ENCODE peak calls at places on chromosomes 2 and 18, in ten cellular contexts. B is psoas muscle, R is HCT116, I is foreskin fibroblast, N is uterus, D is Peyer's patch, L is transverse colon, G is OCI-LY7, A is AG04450, C is GM12865. O is an unnamed sample.
A peak's percentile ranks its signal among the peaks of the same experiment; 100 is the strongest.

GRCh38 chr2:120661551-120661950 is 74.1 kb upstream of the GLI2 start:
- DNase-seq in B (peak; percentile 61), R (no peak), I (peak; percentile 29), N (no peak), D (no peak), L (no peak), G (no peak), A (no peak), C (no peak), O (no peak)

GRCh38 chr2:165572155-165572554 is 102.7 kb downstream of the CSRNP3 start:
- DNase-seq in B (no peak), R (no peak), I (no peak), N (no peak), D (no peak), L (no peak), G (peak; percentile 58), A (no peak), C (no peak), O (no peak)

GRCh38 chr18:57429607-57430165 is 5.5 kb upstream of the ONECUT2 start:
- DNase-seq in B (no peak), R (no peak), I (no peak), N (no peak), D (no peak), L (no peak), G (no peak), A (no peak), C (peak; percentile 52), O (no peak)

GRCh38 chr2:25294573-25295462 is 46.9 kb downstream of the DNMT3A start:
- DNase-seq in B (peak; percentile 80), R (peak; percentile 12), I (no peak), N (peak; percentile 71), D (peak; percentile 94), L (peak; percentile 80), G (peak; percentile 88), A (no peak), C (peak; percentile 90), O (peak; percentile 39)

GRCh38 chr18:35517715-35518114 is 20.0 kb upstream of the INO80C start:
- DNase-seq in B (no peak), R (no peak), I (no peak), N (no peak), D (no peak), L (no peak), G (no peak), A (no peak), C (no peak), O (no peak)

GRCh38 chr2:147628971-147629421 is 215.8 kb upstream of the ACVR2A start:
- DNase-seq in B (no peak), R (no peak), I (no peak), N (no peak), D (no peak), L (no peak), G (no peak), A (no peak), C (peak; percentile 59), O (no peak)

GRCh38 chr18:22551536-22552151 is 133.9 kb upstream of the CTAGE1 start:
- DNase-seq in B (no peak), R (peak; percentile 27), I (peak; percentile 71), N (no peak), D (no peak), L (no peak), G (no peak), A (peak; percentile 54), C (no peak), O (peak; percentile 86)

GRCh38 chr2:95323347-95324155 is 26.4 kb downstream of the KCNIP3 start:
- DNase-seq in B (no peak), R (peak; percentile 55), I (no peak), N (no peak), D (peak; percentile 57), L (peak; percentile 44), G (peak; percentile 15), A (no peak), C (peak; percentile 19), O (no peak)

GRCh38 chr2:150339951-150340350 is 147.5 kb downstream of the RND3 start:
- DNase-seq in B (no peak), R (no peak), I (no peak), N (no peak), D (no peak), L (no peak), G (no peak), A (no peak), C (no peak), O (no peak)

GRCh38 chr18:32724071-32724696 is 48.6 kb downstream of the KLHL14 start:
- DNase-seq in B (no peak), R (no peak), I (no peak), N (no peak), D (no peak), L (no peak), G (no peak), A (no peak), C (no peak), O (no peak)

GRCh38 chr2:219783551-219783950 is 156.1 kb downstream of the SLC4A3 start:
- DNase-seq in B (no peak), R (no peak), I (no peak), N (no peak), D (no peak), L (no peak), G (no peak), A (no peak), C (no peak), O (no peak)

GRCh38 chr2:216636570-216637450 is 3.6 kb downstream of the IGFBP2 start:
- DNase-seq in B (no peak), R (peak; percentile 64), I (peak; percentile 54), N (peak; percentile 65), D (peak; percentile 83), L (peak; percentile 90), G (no peak), A (no peak), C (no peak), O (no peak)

GRCh38 chr2:134957477-134957876 is 38.9 kb downstream of the CCNT2 start:
- DNase-seq in B (no peak), R (no peak), I (no peak), N (no peak), D (no peak), L (no peak), G (no peak), A (no peak), C (no peak), O (no peak)

GRCh38 chr18:61957801-61958516 is 65.2 kb upstream of the RNF152 start:
- DNase-seq in B (no peak), R (no peak), I (peak; percentile 29), N (no peak), D (no peak), L (no peak), G (no peak), A (no peak), C (no peak), O (peak; percentile 44)

GRCh38 chr2:203849010-203849409 is 18.6 kb upstream of the CTLA4 start:
- DNase-seq in B (no peak), R (no peak), I (no peak), N (no peak), D (no peak), L (no peak), G (no peak), A (no peak), C (no peak), O (no peak)

GRCh38 chr18:48679236-48679635 is 140.4 kb downstream of the CTIF start:
- DNase-seq in B (no peak), R (no peak), I (no peak), N (no peak), D (no peak), L (no peak), G (no peak), A (no peak), C (no peak), O (peak; percentile 31)

GRCh38 chr2:67829470-67829869 is 233.3 kb downstream of the C1D start:
- DNase-seq in B (no peak), R (no peak), I (no peak), N (no peak), D (no peak), L (no peak), G (no peak), A (no peak), C (no peak), O (no peak)
- H3K4me3 ChIP-seq in B (no peak overlapping the region), R (no peak overlapping the region), I (no peak overlapping the region), N (no peak overlapping the region), D (no peak overlapping the region), L (no peak overlapping the region), G (no peak overlapping the region), A (no peak overlapping the region), C (no peak overlapping the region), O (no peak overlapping the region)

GRCh38 chr2:63425079-63425416 is 163.2 kb downstream of the WDPCP start:
- DNase-seq in B (no peak), R (no peak), I (no peak), N (no peak), D (no peak), L (no peak), G (no peak), A (no peak), C (no peak), O (no peak)

GRCh38 chr2:63425606-63426005 is 162.7 kb downstream of the WDPCP start:
- DNase-seq in B (no peak), R (no peak), I (no peak), N (no peak), D (no peak), L (no peak), G (no peak), A (no peak), C (no peak), O (peak; percentile 64)

DNA sequence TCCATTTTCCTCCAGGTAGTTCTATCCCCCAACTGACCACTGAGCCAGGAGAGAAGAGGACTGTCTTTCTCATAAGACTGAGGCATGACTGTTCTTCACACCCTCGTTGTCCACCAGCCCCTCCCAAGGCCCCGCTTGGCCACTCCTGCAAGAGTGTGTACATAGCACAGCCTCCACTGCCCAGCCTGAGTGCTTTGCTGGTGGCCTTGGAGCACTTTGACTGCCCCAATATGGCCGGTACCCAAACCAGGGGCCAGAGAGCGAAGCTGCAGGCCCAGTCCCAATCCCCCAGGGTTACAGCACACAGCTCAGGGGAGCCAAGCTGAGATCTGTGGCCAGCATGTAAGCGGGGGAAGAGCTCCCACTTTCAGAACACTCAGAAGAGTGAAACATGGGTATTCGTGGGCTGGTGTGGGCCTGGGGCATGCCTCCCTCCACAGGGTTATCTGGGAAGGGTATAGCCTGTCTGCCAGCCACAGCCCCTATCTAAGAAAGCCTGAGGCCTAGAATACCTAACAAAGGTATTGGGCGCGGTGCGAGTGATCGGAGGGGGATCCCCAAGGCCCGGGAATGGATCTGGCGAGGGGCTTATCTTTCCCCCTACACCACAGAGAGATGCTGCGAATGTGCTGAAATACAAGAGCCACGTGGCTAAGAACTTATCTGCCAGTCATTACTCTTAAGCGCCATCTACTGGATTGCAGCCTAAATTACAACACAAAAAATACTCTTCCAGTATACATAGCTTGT is 163.8 kb downstream of the WDPCP start:
- DNase-seq in B (no peak), R (peak; percentile 56), I (peak; percentile 24), N (no peak), D (no peak), L (no peak), G (peak; percentile 72), A (no peak), C (peak; percentile 86), O (peak; percentile 60)
- TF ChIP-seq CTCF in B (peak; percentile 39), R (peak; percentile 72), I (peak; percentile 51), N (no peak), D (no peak), L (no peak), G (peak; percentile 91), A (peak; percentile 49), C (peak; percentile 72), O (peak; percentile 60)

GRCh38 chr18:59268722-59269562 is 4.3 kb downstream of the RAX start:
- DNase-seq in B (no peak), R (no peak), I (no peak), N (no peak), D (no peak), L (no peak), G (no peak), A (no peak), C (peak; percentile 17), O (peak; percentile 27)
- H3K4me3 ChIP-seq in B (peak overlapping the region; percentile 42), R (peak overlapping the region; percentile 51), I (no peak overlapping the region), N (no peak overlapping the region), D (peak overlapping the region; percentile 20), L (no peak overlapping the region), G (no peak overlapping the region), A (no peak overlapping the region), C (no peak overlapping the region), O (no peak overlapping the region)

GRCh38 chr18:45467307-45467706 is 148.0 kb upstream of the SLC14A2 start:
- DNase-seq in B (no peak), R (no peak), I (no peak), N (peak; percentile 19), D (no peak), L (no peak), G (no peak), A (no peak), C (peak; percentile 3), O (no peak)
- TF ChIP-seq CTCF in B (no peak), R (no peak), I (no peak), N (no peak), D (no peak), L (no peak), G (no peak), A (no peak), C (no peak), O (no peak)